ENCODE peak calls at places on chromosomes 11 and 22, in four cellular contexts. T, X, V and Q are unnamed samples.

GRCh38 chr22:40728731-40729189 is 49.5 kb downstream of the MCHR1 start:
- DNase-seq in T (no peak), V (no peak), X (no peak), Q (no peak)

GRCh38 chr11:73414977-73415492 is 38.8 kb downstream of the RELT start:
- DNase-seq in X (no peak), T (no peak), V (peak), Q (no peak)

GRCh38 chr11:57776101-57776511 is 14.5 kb downstream of the CTNND1 start:
- DNase-seq in V (no peak), T (no peak), X (peak), Q (no peak)

GRCh38 chr22:39139933-39140332 is 12.5 kb downstream of the CBX7 start:
- DNase-seq in X (no peak), T (no peak), V (no peak), Q (no peak)

GRCh38 chr22:10727393-10727792 is 4800.6 kb upstream of the OR11H1 start:
- DNase-seq in V (no peak), X (no peak), T (no peak), Q (no peak)

GRCh38 chr22:37870273-37870672 is 21.1 kb downstream of the EIF3L start:
- DNase-seq in T (no peak), X (no peak), V (no peak), Q (no peak)

GRCh38 chr11:111734383-111735261 is 31.6 kb downstream of the PPP2R1B start:
- DNase-seq in V (peak), X (no peak), T (peak), Q (no peak)

GRCh38 chr22:44225091-44225689 is 44.5 kb downstream of the PARVG start:
- DNase-seq in V (no peak), T (no peak), X (no peak), Q (no peak)

GRCh38 chr11:80082386-80082785 is 641.6 kb upstream of the TENM4 start:
- DNase-seq in T (no peak), X (no peak), V (no peak), Q (no peak)

GRCh38 chr11:64892838-64893193 is 14.4 kb upstream of the EHD1 start:
- DNase-seq in V (no peak), X (no peak), T (no peak), Q (no peak)

GRCh38 chr22:47388778-47389177 is 626.3 kb downstream of the TBC1D22A start:
- DNase-seq in T (peak), V (no peak), X (no peak), Q (no peak)

GRCh38 chr11:120389693-120390584 is 53.7 kb downstream of the ARHGEF12 start:
- DNase-seq in V (no peak), T (no peak), X (no peak), Q (no peak)

GRCh38 chr11:2304156-2305139 is 2.6 kb downstream of the TSPAN32 start:
- DNase-seq in X (no peak), T (no peak), V (no peak), Q (no peak)

GRCh38 chr11:122180435-122180834 is 64.4 kb upstream of the BLID start:
- DNase-seq in V (no peak), T (no peak), X (no peak), Q (no peak)

GRCh38 chr11:1486054-1486825 is at the start of gene MOB2:
- DNase-seq in T (peak), X (peak), V (no peak), Q (peak)

GRCh38 chr11:94721565-94722292 is 46.4 kb upstream of the AMOTL1 start:
- DNase-seq in T (no peak), V (no peak), X (no peak), Q (no peak)

GRCh38 chr11:17637901-17638300 is 81.5 kb upstream of the MYOD1 start:
- DNase-seq in V (no peak), X (no peak), T (no peak), Q (no peak)

GRCh38 chr11:75347781-75348613 is 3.5 kb downstream of the ARRB1 start:
- DNase-seq in V (no peak), T (no peak), X (no peak), Q (no peak)

GRCh38 chr11:64759722-64760719 is at the start of gene PYGM:
- DNase-seq in T (peak), V (peak), X (peak), Q (peak)

GRCh38 chr22:48488149-48488551 is 1339.5 kb downstream of the BRD1 start:
- DNase-seq in X (no peak), V (no peak), T (peak), Q (no peak)

GRCh38 chr11:45655347-45655756 is 10.1 kb downstream of the CHST1 start:
- DNase-seq in T (peak), X (peak), V (peak), Q (peak)

GRCh38 chr11:61503135-61503770 is 5.3 kb upstream of the LRRC10B start:
- DNase-seq in X (no peak), V (no peak), T (no peak), Q (no peak)

GRCh38 chr11:69442807-69443137 is 38.7 kb upstream of the LINC01488 start:
- DNase-seq in V (peak), T (no peak), X (peak), Q (no peak)

GRCh38 chr11:128324051-128324481 is 263.3 kb downstream of the ETS1 start:
- DNase-seq in V (no peak), T (no peak), X (no peak), Q (no peak)

GRCh38 chr11:64253481-64253880 is 2.2 kb downstream of the PLCB3 start:
- DNase-seq in X (no peak), T (peak), V (no peak), Q (peak)

GRCh38 chr11:114738954-114739353 is 60.6 kb downstream of the NXPE2 start:
- DNase-seq in V (peak), T (no peak), X (peak), Q (no peak)

GRCh38 chr22:19397729-19398094 is 33.8 kb downstream of the HIRA start:
- DNase-seq in V (no peak), T (no peak), X (no peak), Q (no peak)

GRCh38 chr11:72223615-72224586 is 666 bp upstream of the INPPL1 start:
- DNase-seq in V (peak), X (peak), T (peak), Q (no peak)

GRCh38 chr11:2466069-2466801 is 21.4 kb downstream of the KCNQ1 start:
- DNase-seq in X (no peak), T (no peak), V (no peak), Q (no peak)

GRCh38 chr22:21762712-21763581 is 27.4 kb upstream of the YPEL1 start:
- DNase-seq in V (no peak), T (peak), X (no peak), Q (no peak)

GRCh38 chr11:22733849-22734248 is 67.4 kb downstream of the GAS2 start:
- DNase-seq in T (no peak), V (no peak), X (no peak), Q (no peak)

GRCh38 chr22:40054486-40054885 is 59.7 kb downstream of the FAM83F start:
- DNase-seq in T (no peak), X (no peak), V (no peak), Q (no peak)

GRCh38 chr22:23383491-23384450 is 196.3 kb downstream of the IGLL1 start:
- DNase-seq in V (peak), T (peak), X (peak), Q (no peak)

GRCh38 chr22:44278234-44279058 is 34.3 kb downstream of the SHISAL1 start:
- DNase-seq in T (peak), V (no peak), X (no peak), Q (no peak)

GRCh38 chr11:78469905-78470304 is 52.3 kb upstream of the GAB2 start:
- DNase-seq in V (peak), T (no peak), X (no peak), Q (no peak)

GRCh38 chr11:132430352-132431091 is 1060.1 kb downstream of the NTM start:
- DNase-seq in T (no peak), X (no peak), V (no peak), Q (no peak)

GRCh38 chr22:38141574-38141973 is 31.1 kb upstream of the BAIAP2L2 start:
- DNase-seq in T (peak), X (no peak), V (no peak), Q (no peak)

GRCh38 chr11:2566223-2567025 is 121.6 kb downstream of the KCNQ1 start:
- DNase-seq in X (no peak), T (peak), V (peak), Q (no peak)

GRCh38 chr22:44572414-44573207 is 74.6 kb upstream of the RTL6 start:
- DNase-seq in V (no peak), X (no peak), T (peak), Q (no peak)